ENCODE peak calls at places on chromosomes 11 and 22, in six cellular contexts. O, V, X, A, W and R are unnamed samples.

GRCh38 chr11:47376183-47376542 is 2.2 kb downstream of the SPI1 start:
- DNase-seq in O (no peak), V (no peak), X (no peak), A (no peak), W (no peak), R (no peak)

GRCh38 chr11:95266751-95267374 is 35.9 kb upstream of the SESN3 start:
- DNase-seq in O (no peak), V (peak), X (no peak), A (peak), W (no peak), R (no peak)

GRCh38 chr11:64853709-64854108 is 9.3 kb upstream of the CDC42BPG start:
- DNase-seq in O (no peak), V (no peak), X (no peak), A (no peak), W (no peak), R (no peak)

GRCh38 chr22:18987765-18988164 is 51.7 kb upstream of the PRODH start:
- DNase-seq in O (no peak), V (peak), X (peak), A (no peak), W (no peak), R (peak)

GRCh38 chr22:49996532-49997220 is 15.9 kb downstream of the IL17REL start:
- DNase-seq in O (no peak), V (no peak), X (no peak), A (no peak), W (no peak), R (no peak)

GRCh38 chr11:16992846-16993245 is 21.4 kb downstream of the PLEKHA7 start:
- DNase-seq in O (no peak), V (no peak), X (no peak), A (no peak), W (no peak), R (no peak)

GRCh38 chr11:19344661-19345518 is 104.1 kb upstream of the E2F8 start:
- DNase-seq in O (peak), V (peak), X (peak), A (peak), W (peak), R (peak)

GRCh38 chr11:13868710-13869403 is 93.7 kb upstream of the SPON1 start:
- DNase-seq in O (no peak), V (no peak), X (no peak), A (no peak), W (peak), R (no peak)

GRCh38 chr11:61910473-61911123 is 6.8 kb downstream of the RAB3IL1 start:
- DNase-seq in O (no peak), V (peak), X (no peak), A (no peak), W (no peak), R (no peak)

GRCh38 chr11:15690326-15690725 is 575.6 kb downstream of the INSC start:
- DNase-seq in O (no peak), V (no peak), X (no peak), A (no peak), W (no peak), R (no peak)

GRCh38 chr11:76233936-76234703 is 27.8 kb upstream of the WNT11 start:
- DNase-seq in O (no peak), V (peak), X (no peak), A (peak), W (no peak), R (peak)

GRCh38 chr11:129324533-129325175 is 51.0 kb upstream of the BARX2 start:
- DNase-seq in O (no peak), V (peak), X (peak), A (no peak), W (peak), R (peak)

GRCh38 chr11:126720539-126721235 is 279.9 kb downstream of the KIRREL3 start:
- DNase-seq in O (no peak), V (peak), X (no peak), A (peak), W (no peak), R (no peak)

GRCh38 chr11:70423523-70424505 is 25.5 kb downstream of the CTTN start:
- DNase-seq in O (peak), V (peak), X (no peak), A (peak), W (peak), R (no peak)

GRCh38 chr11:38818720-38819119 is 2220.7 kb upstream of the RAG2 start:
- DNase-seq in O (peak), V (no peak), X (no peak), A (peak), W (peak), R (no peak)

GRCh38 chr11:34641981-34642380 is 21.1 kb downstream of the EHF start:
- DNase-seq in O (no peak), V (no peak), X (no peak), A (no peak), W (peak), R (no peak)

GRCh38 chr11:65224939-65225283 is 36.9 kb upstream of the POLA2 start:
- DNase-seq in O (peak), V (peak), X (no peak), A (peak), W (peak), R (peak)

GRCh38 chr11:69361048-69361447 is 67.1 kb downstream of the MYEOV start:
- DNase-seq in O (no peak), V (no peak), X (peak), A (no peak), W (no peak), R (no peak)

GRCh38 chr22:32144875-32145274 is 14.2 kb downstream of the C22orf42 start:
- DNase-seq in O (no peak), V (no peak), X (no peak), A (no peak), W (no peak), R (no peak)

GRCh38 chr22:37464181-37464580 is 22.0 kb downstream of the MFNG start:
- DNase-seq in O (no peak), V (no peak), X (no peak), A (no peak), W (no peak), R (no peak)

GRCh38 chr11:57343825-57344224 is 5.7 kb downstream of the P2RX3 start:
- DNase-seq in O (no peak), V (no peak), X (no peak), A (no peak), W (no peak), R (no peak)

GRCh38 chr11:3094223-3094824 is 37.1 kb upstream of the CARS1 start:
- DNase-seq in O (no peak), V (no peak), X (peak), A (no peak), W (no peak), R (no peak)

GRCh38 chr11:121522043-121522941 is 69.5 kb upstream of the SORL1-AS1 start:
- DNase-seq in O (no peak), V (no peak), X (no peak), A (no peak), W (peak), R (no peak)

GRCh38 chr22:17410576-17410975 is 41.3 kb downstream of the CECR2 start:
- DNase-seq in O (no peak), V (no peak), X (no peak), A (peak), W (no peak), R (no peak)

GRCh38 chr22:31350410-31350863 is 4.3 kb upstream of the PATZ1 start:
- DNase-seq in O (no peak), V (peak), X (no peak), A (no peak), W (no peak), R (peak)

GRCh38 chr11:8386134-8386864 is 122.6 kb upstream of the LMO1 start:
- DNase-seq in O (no peak), V (no peak), X (no peak), A (no peak), W (no peak), R (no peak)

GRCh38 chr11:86592659-86593451 is 79.6 kb downstream of the ME3 start:
- DNase-seq in O (peak), V (peak), X (no peak), A (peak), W (peak), R (peak)

GRCh38 chr11:71336176-71336995 is 84.0 kb upstream of the SHANK2 start:
- DNase-seq in O (no peak), V (no peak), X (no peak), A (no peak), W (no peak), R (no peak)

GRCh38 chr11:117281159-117281558 is 10.0 kb upstream of the BACE1-AS start:
- DNase-seq in O (peak), V (peak), X (no peak), A (peak), W (peak), R (peak)

GRCh38 chr22:17749605-17750395 is 24.5 kb downstream of the BID start:
- DNase-seq in O (no peak), V (no peak), X (no peak), A (no peak), W (no peak), R (no peak)

GRCh38 chr11:64343740-64344133 is 3.7 kb downstream of the CCDC88B start:
- DNase-seq in O (no peak), V (peak), X (no peak), A (no peak), W (peak), R (peak)

GRCh38 chr11:26243426-26243825 is 88.5 kb upstream of the ANO3 start:
- DNase-seq in O (peak), V (peak), X (no peak), A (peak), W (peak), R (no peak)

GRCh38 chr11:94705419-94705818 is 62.7 kb upstream of the AMOTL1 start:
- DNase-seq in O (no peak), V (no peak), X (no peak), A (no peak), W (no peak), R (no peak)

GRCh38 chr22:39244496-39245129 is at the start of gene PDGFB:
- DNase-seq in O (no peak), V (peak), X (no peak), A (no peak), W (peak), R (peak)

GRCh38 chr22:39243443-39244072 is 1.2 kb downstream of the PDGFB start:
- DNase-seq in O (no peak), V (no peak), X (peak), A (no peak), W (peak), R (peak)

GRCh38 chr22:39242809-39243442 is 1.9 kb downstream of the PDGFB start:
- DNase-seq in O (no peak), V (no peak), X (peak), A (no peak), W (peak), R (peak)

GRCh38 chr22:39245130-39246039 is 603 bp upstream of the PDGFB start:
- DNase-seq in O (no peak), V (no peak), X (no peak), A (no peak), W (no peak), R (no peak)

GRCh38 chr22:39244073-39244495 is 698 bp downstream of the PDGFB start:
- DNase-seq in O (no peak), V (peak), X (peak), A (no peak), W (no peak), R (no peak)
- H3K4me2 ChIP-seq in O (peak), V (peak), X (peak), A (peak), W (peak), R (peak)

DNA sequence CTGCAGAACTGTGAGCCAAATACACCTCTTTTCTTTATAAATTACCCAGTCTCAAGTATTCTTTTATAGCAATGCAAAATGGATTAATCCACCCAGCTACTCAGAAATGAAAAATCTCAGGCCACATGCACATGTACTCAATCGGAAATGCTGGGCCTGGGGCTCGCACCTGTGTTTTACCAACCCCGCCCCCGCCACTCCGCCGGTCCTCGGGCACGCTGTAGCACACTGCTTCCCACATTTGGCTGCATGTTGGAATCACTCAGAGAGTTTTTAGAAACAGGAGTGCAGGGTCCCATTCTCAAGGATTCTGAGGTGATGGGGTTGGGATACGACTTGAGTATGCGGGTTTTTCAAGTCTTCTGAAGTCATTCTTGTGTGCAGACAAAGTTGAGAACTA is 284.4 kb downstream of the NTM start:
- DNase-seq in O (no peak), V (no peak), X (no peak), A (no peak), W (no peak), R (no peak)
- H3K4me2 ChIP-seq in O (no peak), V (no peak), X (no peak), A (no peak), W (no peak), R (no peak)

DNA sequence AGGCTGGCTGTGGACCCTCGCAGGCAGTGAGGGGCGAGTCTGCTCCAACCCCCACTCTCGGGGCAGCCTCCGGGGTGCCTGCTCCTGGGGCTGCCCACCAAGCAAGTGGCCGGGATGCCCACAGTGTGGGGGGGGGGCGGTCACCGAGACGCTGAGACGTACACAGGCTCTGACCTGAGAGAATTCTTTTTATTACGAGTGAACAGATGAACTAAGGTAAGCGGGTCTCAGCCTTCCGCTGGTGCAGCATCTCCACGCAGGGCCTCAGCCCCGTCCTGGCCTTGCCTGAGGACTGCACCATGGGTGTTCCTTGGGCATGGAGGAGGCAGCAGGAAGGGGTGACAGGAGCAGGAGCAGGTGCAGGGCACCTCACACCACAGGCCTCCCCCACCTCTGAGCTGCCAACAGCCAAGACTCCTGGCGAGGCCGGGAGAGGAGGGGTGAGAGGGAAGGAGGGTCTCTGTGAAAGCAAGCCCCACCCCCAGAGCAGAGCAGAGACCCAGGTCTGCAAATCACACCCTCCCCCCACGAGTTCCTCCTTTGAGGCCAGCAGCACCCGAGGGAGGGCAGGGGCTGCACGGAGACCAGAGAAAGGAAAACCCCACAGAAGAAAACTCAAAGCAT is 17.2 kb downstream of the MOB2 start:
- DNase-seq in O (no peak), V (no peak), X (no peak), A (no peak), W (no peak), R (no peak)
- H3K4me2 ChIP-seq in O (no peak), V (no peak), X (no peak), A (no peak), W (no peak), R (no peak)

GRCh38 chr22:35784633-35785032 is 67.0 kb downstream of the APOL5 start:
- DNase-seq in O (no peak), V (no peak), X (no peak), A (no peak), W (no peak), R (no peak)
- H3K4me2 ChIP-seq in O (no peak), V (peak), X (no peak), A (no peak), W (peak), R (no peak)

GRCh38 chr11:133508448-133508847 is 23.9 kb downstream of the OPCML start:
- DNase-seq in O (no peak), V (no peak), X (peak), A (no peak), W (no peak), R (no peak)

GRCh38 chr11:133504906-133505305 is 27.4 kb downstream of the OPCML start:
- DNase-seq in O (no peak), V (no peak), X (no peak), A (no peak), W (no peak), R (no peak)

GRCh38 chr11:133507185-133507584 is 25.1 kb downstream of the OPCML start:
- DNase-seq in O (no peak), V (no peak), X (peak), A (no peak), W (no peak), R (no peak)

GRCh38 chr11:133506023-133506422 is 26.3 kb downstream of the OPCML start:
- DNase-seq in O (no peak), V (no peak), X (no peak), A (no peak), W (no peak), R (no peak)

GRCh38 chr11:133506551-133507094 is 25.7 kb downstream of the OPCML start:
- DNase-seq in O (no peak), V (no peak), X (peak), A (no peak), W (no peak), R (no peak)
- H3K4me2 ChIP-seq in O (no peak), V (no peak), X (no peak), A (no peak), W (no peak), R (no peak)